ENCODE peak calls at places on chromosomes 3 and 15, in four cellular contexts. D, Q, M and J are unnamed samples.

GRCh38 chr15:69704685-69705084 is 252.1 kb downstream of the RPLP1 start:
- DNase-seq in D (no peak), Q (no peak), M (no peak), J (no peak)

GRCh38 chr15:88865498-88866099 is 29.7 kb downstream of the HAPLN3 start:
- DNase-seq in D (no peak), Q (no peak), M (no peak), J (no peak)

GRCh38 chr3:117523407-117523806 is 813.8 kb downstream of the TUSC7 start:
- DNase-seq in D (no peak), Q (no peak), M (no peak), J (no peak)

GRCh38 chr15:49273734-49274318 is 103.8 kb downstream of the GALK2 start:
- DNase-seq in D (no peak), Q (no peak), M (no peak), J (no peak)

GRCh38 chr15:48062476-48062875 is 58.3 kb upstream of the SLC24A5 start:
- DNase-seq in D (no peak), Q (no peak), M (no peak), J (no peak)

GRCh38 chr3:159650751-159651150 is 337.9 kb upstream of the IL12A start:
- DNase-seq in D (no peak), Q (no peak), M (no peak), J (no peak)

GRCh38 chr3:101433652-101434051 is 79.4 kb downstream of the SENP7 start:
- DNase-seq in D (no peak), Q (no peak), M (no peak), J (no peak)

GRCh38 chr3:141955163-141955562 is 78.7 kb downstream of the ATP1B3 start:
- DNase-seq in D (no peak), Q (no peak), M (no peak), J (no peak)

GRCh38 chr3:187403768-187404270 is 35.6 kb downstream of the RTP4 start:
- DNase-seq in D (peak; percentile 14), Q (peak; percentile 15), M (peak; percentile 86), J (no peak)

GRCh38 chr3:188286087-188286513 is 132.1 kb downstream of the LPP start:
- DNase-seq in D (peak; percentile 73), Q (peak; percentile 22), M (peak; percentile 95), J (no peak)

GRCh38 chr3:131223373-131224289 is 157.9 kb upstream of the NUDT16 start:
- DNase-seq in D (no peak), Q (no peak), M (no peak), J (no peak)

GRCh38 chr3:62366093-62366419 is 7.3 kb downstream of the FEZF2 start:
- DNase-seq in D (no peak), Q (no peak), M (no peak), J (no peak)

GRCh38 chr3:62361261-62361660 is 12.1 kb downstream of the FEZF2 start:
- DNase-seq in D (no peak), Q (no peak), M (no peak), J (no peak)

GRCh38 chr3:62361824-62362223 is 11.5 kb downstream of the FEZF2 start:
- DNase-seq in D (no peak), Q (no peak), M (no peak), J (no peak)

GRCh38 chr3:62365311-62366092 is 7.8 kb downstream of the FEZF2 start:
- DNase-seq in D (no peak), Q (no peak), M (no peak), J (no peak)

GRCh38 chr3:62363275-62363674 is 10.1 kb downstream of the FEZF2 start:
- DNase-seq in D (no peak), Q (no peak), M (no peak), J (no peak)
- H3K27me3 ChIP-seq in D (peaks cover 32% of the 10 kb centered on the region), Q (peaks cover under 1% of the 10 kb centered on the region), M (peaks cover 29% of the 10 kb centered on the region), J (peaks cover 32% of the 10 kb centered on the region)

DNA sequence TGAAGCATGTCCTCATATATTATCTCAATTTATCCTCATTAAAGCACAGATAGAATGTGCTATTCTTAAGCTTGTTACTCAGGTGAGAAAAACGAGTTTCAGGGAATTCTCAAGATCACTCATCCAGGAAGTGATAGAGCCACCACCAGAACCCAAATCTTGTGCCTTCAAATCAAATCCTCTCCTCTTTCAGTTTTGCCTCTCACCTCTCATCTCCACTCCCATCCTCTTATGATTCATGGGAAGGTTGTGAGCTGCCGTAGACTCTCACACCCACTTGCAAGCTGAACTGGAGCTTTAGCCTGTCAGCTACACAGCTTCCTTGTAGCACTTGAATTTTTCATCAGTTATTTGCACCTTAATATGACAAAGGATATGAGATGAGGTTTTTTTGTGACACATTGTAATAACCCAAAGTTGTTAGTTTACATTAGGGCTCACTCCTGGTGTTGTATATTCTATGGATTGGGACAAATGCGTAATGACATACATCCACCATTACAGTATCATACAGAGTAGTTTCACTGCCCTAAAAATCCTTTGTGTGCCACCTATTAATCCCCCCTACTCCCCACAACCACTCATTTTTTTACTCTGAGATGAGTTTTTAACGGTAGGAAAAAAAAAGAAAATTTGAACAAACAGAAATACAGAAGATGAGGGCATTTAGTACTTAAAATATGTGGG is 25.7 kb downstream of the GPR15 start:
- DNase-seq in D (no peak), Q (no peak), M (no peak), J (no peak)
- H3K4me3 ChIP-seq in D (no peak overlapping the region), Q (no peak overlapping the region), M (no peak overlapping the region), J (no peak overlapping the region)

GRCh38 chr3:128495435-128495970 is 2.5 kb upstream of the GATA2 start:
- DNase-seq in D (no peak), Q (peak; percentile 66), M (no peak), J (no peak)
- H3K27me3 ChIP-seq in D (peaks cover 58% of the 10 kb centered on the region), Q (no peaks in the 10 kb centered on the region), M (peaks cover 8% of the 10 kb centered on the region), J (peaks cover 93% of the 10 kb centered on the region)

DNA sequence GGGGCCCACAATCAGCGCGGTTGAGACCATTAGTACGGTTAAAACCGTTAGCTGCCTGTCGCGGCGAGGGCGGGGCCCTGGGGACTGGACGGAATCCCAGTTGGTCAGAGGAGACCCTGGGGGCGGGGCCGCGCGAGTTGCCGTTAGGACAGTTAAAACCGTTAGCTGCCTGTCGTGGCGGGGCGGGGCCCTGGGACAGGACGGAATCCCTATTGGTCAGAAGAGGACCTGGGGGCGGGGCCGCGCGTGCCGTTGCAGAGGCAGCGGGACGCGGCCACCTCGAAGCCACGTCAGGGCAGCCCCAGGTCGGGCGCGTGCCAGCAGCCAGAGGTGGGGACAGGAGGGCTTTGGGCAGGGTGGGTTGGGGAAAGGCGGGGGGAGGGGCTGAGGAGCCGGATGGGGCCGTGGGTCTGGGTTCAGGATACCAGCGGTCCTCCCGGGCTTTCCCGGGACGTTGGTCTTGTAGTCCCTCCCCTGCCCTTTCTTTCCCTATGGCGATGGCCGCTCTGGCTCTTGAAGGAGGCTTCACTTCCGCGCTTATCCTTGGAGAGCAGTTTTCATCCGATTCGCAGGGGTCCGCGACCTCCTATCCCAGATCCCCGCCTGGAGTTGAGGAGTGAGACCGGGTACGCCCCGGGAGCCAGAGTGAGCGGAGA is 28.0 kb downstream of the KLHDC8B start:
- DNase-seq in D (peak; percentile 100), Q (peak; percentile 66), M (peak; percentile 30), J (peak; percentile 81)
- H3K4me3 ChIP-seq in D (peak overlapping the region; percentile 45), Q (peak overlapping the region; percentile 26), M (peak overlapping the region; percentile 56), J (peak overlapping the region; percentile 44)

GRCh38 chr15:76338555-76339301 is 2.2 kb downstream of the ISL2 start:
- DNase-seq in D (no peak), Q (no peak), M (no peak), J (no peak)

GRCh38 chr15:76337047-76337738 is 620 bp downstream of the ISL2 start:
- DNase-seq in D (no peak), Q (no peak), M (no peak), J (no peak)

GRCh38 chr15:76336254-76337046 is at the start of gene ISL2:
- DNase-seq in D (no peak), Q (peak; percentile 56), M (peak; percentile 92), J (peak; percentile 84)

GRCh38 chr15:76339302-76340197 is 3.0 kb downstream of the ISL2 start:
- DNase-seq in D (no peak), Q (no peak), M (no peak), J (no peak)

DNA sequence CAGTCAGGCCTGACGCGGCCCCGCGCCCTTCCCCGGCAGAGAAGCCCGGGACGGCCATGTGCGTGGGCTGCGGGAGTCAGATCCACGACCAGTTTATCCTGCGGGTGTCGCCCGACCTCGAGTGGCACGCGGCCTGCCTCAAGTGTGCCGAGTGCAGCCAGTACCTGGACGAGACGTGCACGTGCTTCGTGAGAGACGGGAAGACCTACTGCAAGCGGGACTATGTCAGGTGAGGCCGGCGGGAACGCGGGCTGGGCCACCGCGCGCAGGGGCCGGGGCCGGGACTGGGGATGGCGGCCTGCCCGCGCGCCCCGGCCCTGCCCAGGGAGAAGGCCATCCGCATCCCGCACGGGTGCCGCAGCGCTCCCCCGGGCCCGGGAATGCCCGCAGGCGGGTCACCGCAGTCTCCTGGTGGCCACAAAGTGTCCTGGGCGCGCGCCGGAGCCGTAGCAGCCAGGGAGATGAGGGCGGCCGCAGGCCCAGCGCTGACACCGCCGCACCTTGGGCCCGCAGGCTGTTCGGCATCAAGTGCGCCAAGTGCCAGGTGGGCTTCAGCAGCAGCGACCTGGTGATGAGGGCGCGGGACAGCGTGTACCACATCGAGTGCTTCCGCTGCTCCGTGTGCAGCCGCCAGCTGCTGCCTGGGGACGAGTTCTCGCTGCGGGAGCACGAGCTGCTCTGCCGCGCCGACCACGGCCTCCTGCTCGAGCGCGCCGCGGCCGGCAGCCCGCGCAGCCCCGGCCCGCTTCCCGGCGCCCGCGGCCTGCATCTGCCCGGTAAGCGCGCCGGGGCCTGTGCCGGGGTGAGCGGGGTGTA is 1.4 kb downstream of the ISL2 start:
- DNase-seq in D (no peak), Q (no peak), M (no peak), J (peak; percentile 52)
- H3K27me3 ChIP-seq in D (peaks cover 91% of the 10 kb centered on the region), Q (peaks cover 29% of the 10 kb centered on the region), M (peaks cover 59% of the 10 kb centered on the region), J (peaks cover 100% of the 10 kb centered on the region)

GRCh38 chr3:9169951-9170850 is 79.2 kb downstream of the SRGAP3 start:
- DNase-seq in D (no peak), Q (no peak), M (no peak), J (no peak)
- H3K4me3 ChIP-seq in D (no peak overlapping the region), Q (no peak overlapping the region), M (no peak overlapping the region), J (no peak overlapping the region)

DNA sequence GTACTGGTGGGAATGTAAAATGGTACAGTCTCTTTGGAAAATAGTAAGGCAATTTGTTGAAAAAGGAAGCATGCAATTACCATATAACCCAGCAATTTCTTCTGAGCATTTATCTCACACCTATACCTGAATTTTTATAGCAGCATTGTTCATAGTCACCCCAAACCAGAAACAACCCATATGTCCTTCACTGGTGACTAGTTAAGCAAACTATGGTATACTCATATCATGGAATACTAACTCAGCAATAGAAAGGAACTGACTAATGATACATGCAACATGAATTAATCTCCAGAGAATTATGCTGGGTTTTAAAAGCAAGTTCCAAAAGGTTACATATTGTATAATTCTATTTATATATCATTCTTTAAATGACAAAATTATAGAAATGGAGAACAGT is 60.2 kb downstream of the TRAT1 start:
- DNase-seq in D (no peak), Q (no peak), M (no peak), J (no peak)
- H3K27me3 ChIP-seq in D (no peaks in the 10 kb centered on the region), Q (no peaks in the 10 kb centered on the region), M (no peaks in the 10 kb centered on the region), J (no peaks in the 10 kb centered on the region)

GRCh38 chr3:33848624-33849347 is 50.4 kb downstream of the PDCD6IP start:
- DNase-seq in D (no peak), Q (no peak), M (no peak), J (no peak)
- H3K4me3 ChIP-seq in D (no peak overlapping the region), Q (no peak overlapping the region), M (no peak overlapping the region), J (no peak overlapping the region)

DNA sequence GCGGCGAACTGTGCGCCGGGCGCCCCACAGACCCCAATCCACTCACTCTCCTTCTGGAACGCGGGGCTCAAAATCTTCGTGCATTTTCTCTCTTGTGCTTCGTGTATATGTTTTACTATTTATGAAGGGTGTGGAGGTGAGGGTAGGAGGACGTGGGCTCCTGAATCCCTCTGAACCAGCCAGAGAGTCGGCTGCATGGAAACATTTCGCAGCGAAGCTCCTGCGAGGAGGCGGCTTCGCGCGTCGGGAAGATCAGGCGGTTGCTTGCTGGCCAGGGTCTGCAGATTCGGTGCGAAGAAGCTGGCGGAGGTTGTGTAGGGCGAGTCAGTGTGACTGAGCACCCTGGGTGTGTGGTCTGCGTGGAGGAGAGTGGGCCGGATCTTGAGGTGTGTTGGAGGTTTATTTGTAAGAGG is 1.1 kb downstream of the CNTN4 start:
- DNase-seq in D (no peak), Q (peak; percentile 16), M (no peak), J (no peak)
- H3K27me3 ChIP-seq in D (peaks cover 24% of the 10 kb centered on the region), Q (no peaks in the 10 kb centered on the region), M (no peaks in the 10 kb centered on the region), J (peaks cover 18% of the 10 kb centered on the region)